ENCODE peak calls at places on chromosome 9, in six cellular contexts. T, U, Q, A, N and F are unnamed samples.

GRCh38 chr9:36597412-36598178 is 24.9 kb downstream of the MELK start:
- DNase-seq in T (no peak), U (peak), Q (peak), A (no peak), N (peak), F (no peak)

GRCh38 chr9:77392328-77392727 is 215.0 kb downstream of the VPS13A start:
- DNase-seq in T (no peak), U (no peak), Q (no peak), A (no peak), N (no peak), F (no peak)

GRCh38 chr9:118609355-118610044 is 759.7 kb downstream of the BRINP1 start:
- DNase-seq in T (no peak), U (no peak), Q (no peak), A (no peak), N (peak), F (no peak)

GRCh38 chr9:89712285-89712684 is 107.5 kb downstream of the GADD45G start:
- DNase-seq in T (no peak), U (no peak), Q (no peak), A (no peak), N (no peak), F (no peak)

GRCh38 chr9:221989-222776 is 7.5 kb downstream of the DOCK8 start:
- DNase-seq in T (no peak), U (no peak), Q (peak), A (no peak), N (no peak), F (no peak)

GRCh38 chr9:98603821-98604383 is 104.8 kb downstream of the GABBR2 start:
- DNase-seq in T (no peak), U (peak), Q (no peak), A (no peak), N (no peak), F (no peak)

GRCh38 chr9:70485273-70485858 is 70.9 kb upstream of the KLF9 start:
- DNase-seq in T (no peak), U (no peak), Q (no peak), A (no peak), N (peak), F (no peak)

GRCh38 chr9:14136047-14136446 is 177.9 kb downstream of the NFIB start:
- DNase-seq in T (no peak), U (no peak), Q (no peak), A (no peak), N (no peak), F (no peak)

GRCh38 chr9:135448570-135449180 is 30.9 kb upstream of the PPP1R26 start:
- DNase-seq in T (no peak), U (peak), Q (no peak), A (no peak), N (no peak), F (no peak)

GRCh38 chr9:83307051-83307724 is 231.0 kb downstream of the FRMD3 start:
- DNase-seq in T (no peak), U (no peak), Q (no peak), A (no peak), N (no peak), F (no peak)

GRCh38 chr9:134346151-134346550 is 19.9 kb downstream of the RXRA start:
- DNase-seq in T (no peak), U (peak), Q (no peak), A (no peak), N (no peak), F (no peak)

GRCh38 chr9:134348404-134349155 is 22.3 kb downstream of the RXRA start:
- DNase-seq in T (no peak), U (no peak), Q (no peak), A (no peak), N (no peak), F (no peak)

GRCh38 chr9:134345737-134346136 is 19.5 kb downstream of the RXRA start:
- DNase-seq in T (no peak), U (no peak), Q (no peak), A (no peak), N (no peak), F (no peak)

GRCh38 chr9:134347996-134348395 is 21.7 kb downstream of the RXRA start:
- DNase-seq in T (no peak), U (no peak), Q (no peak), A (no peak), N (no peak), F (no peak)

GRCh38 chr9:134346840-134347239 is 20.6 kb downstream of the RXRA start:
- DNase-seq in T (no peak), U (no peak), Q (no peak), A (no peak), N (no peak), F (no peak)
- H3K4ac ChIP-seq in T (no peak), U (no peak), Q (no peak), A (no peak), N (no peak), F (no peak)

DNA sequence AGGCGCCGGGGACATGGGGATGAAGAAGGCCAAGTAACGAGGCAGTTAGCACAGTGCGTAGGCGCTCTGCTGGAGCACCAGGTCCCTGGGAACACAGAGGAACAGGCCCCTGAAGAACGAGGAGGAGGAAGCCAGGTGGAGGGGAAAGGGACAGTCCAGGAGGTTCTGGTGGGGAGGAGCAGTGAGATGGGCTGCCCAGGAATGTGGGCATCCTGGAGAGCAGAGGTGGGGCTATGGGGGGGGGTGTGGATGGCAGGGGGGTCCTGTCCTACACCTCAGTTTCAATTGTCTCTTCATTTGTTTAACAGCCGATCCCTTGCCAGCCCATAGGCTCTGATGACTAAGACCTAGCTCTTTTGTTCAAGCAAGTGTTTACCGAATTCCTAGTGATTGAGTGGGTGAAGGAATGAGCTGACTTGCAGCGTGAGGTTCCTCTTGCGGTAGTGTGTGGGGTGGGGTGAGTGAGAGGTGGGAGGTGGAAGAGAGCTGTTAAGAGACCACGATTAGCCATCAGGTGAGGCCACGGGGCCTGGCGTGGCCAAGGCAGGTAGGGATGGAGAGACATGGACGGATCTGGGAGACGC is 8.4 kb upstream of the PHYHD1 start:
- DNase-seq in T (peak), U (peak), Q (peak), A (peak), N (peak), F (no peak)
- H3K18ac ChIP-seq in T (peak), U (peak), Q (peak), A (peak), N (peak), F (peak)

DNA sequence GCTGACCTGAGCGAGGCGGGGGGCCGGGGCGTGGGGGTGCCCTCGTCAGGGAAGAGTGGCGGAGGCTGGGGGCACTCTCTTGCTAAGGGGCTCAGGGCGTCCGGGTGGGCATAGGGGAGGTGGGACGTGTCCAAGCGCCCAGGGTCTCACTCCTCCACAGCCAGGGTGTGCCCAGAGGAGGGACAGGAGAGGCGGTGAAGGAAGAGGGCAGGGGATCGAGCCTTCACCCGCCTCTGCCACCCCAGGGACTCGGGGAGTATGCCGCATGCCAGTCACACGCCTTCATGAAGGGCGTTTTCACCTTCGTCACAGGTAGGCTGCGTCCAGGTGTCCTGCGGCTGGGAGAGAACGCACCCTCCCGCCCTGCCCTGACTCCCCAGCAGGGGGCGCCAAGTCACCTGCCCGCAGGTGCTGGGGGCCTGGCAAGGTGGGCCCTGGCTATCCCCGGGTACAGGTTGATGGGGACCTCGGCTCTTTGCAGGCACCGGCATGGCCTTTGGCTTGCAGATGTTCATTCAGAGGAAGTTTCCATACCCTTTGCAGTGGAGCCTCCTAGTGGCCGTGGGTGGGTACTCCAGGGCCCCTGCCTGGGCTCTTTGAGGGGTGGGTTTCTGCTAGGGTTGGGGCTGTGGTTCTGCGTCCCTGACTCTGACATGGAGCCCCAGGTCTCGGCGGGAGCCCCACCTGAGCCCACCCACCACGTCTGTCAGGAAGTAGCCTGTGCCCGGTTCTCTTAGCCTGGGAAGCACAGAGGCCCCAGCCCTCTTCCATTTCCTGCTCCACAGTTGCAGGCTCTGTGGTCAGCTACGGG is 527 bp downstream of the TMEM141 start:
- DNase-seq in T (peak), U (no peak), Q (peak), A (no peak), N (peak), F (peak)
- H3K4ac ChIP-seq in T (no peak), U (peak), Q (peak), A (peak), N (peak), F (peak)

GRCh38 chr9:129415954-129416651 is 204.8 kb downstream of the C9orf50 start:
- DNase-seq in T (no peak), U (no peak), Q (no peak), A (no peak), N (peak), F (no peak)

GRCh38 chr9:129414377-129415021 is 206.4 kb downstream of the C9orf50 start:
- DNase-seq in T (no peak), U (peak), Q (no peak), A (no peak), N (peak), F (peak)

GRCh38 chr9:129416831-129417604 is 203.9 kb downstream of the C9orf50 start:
- DNase-seq in T (no peak), U (no peak), Q (no peak), A (no peak), N (no peak), F (no peak)

GRCh38 chr9:129413537-129414376 is 207.1 kb downstream of the C9orf50 start:
- DNase-seq in T (peak), U (peak), Q (peak), A (peak), N (peak), F (peak)

DNA sequence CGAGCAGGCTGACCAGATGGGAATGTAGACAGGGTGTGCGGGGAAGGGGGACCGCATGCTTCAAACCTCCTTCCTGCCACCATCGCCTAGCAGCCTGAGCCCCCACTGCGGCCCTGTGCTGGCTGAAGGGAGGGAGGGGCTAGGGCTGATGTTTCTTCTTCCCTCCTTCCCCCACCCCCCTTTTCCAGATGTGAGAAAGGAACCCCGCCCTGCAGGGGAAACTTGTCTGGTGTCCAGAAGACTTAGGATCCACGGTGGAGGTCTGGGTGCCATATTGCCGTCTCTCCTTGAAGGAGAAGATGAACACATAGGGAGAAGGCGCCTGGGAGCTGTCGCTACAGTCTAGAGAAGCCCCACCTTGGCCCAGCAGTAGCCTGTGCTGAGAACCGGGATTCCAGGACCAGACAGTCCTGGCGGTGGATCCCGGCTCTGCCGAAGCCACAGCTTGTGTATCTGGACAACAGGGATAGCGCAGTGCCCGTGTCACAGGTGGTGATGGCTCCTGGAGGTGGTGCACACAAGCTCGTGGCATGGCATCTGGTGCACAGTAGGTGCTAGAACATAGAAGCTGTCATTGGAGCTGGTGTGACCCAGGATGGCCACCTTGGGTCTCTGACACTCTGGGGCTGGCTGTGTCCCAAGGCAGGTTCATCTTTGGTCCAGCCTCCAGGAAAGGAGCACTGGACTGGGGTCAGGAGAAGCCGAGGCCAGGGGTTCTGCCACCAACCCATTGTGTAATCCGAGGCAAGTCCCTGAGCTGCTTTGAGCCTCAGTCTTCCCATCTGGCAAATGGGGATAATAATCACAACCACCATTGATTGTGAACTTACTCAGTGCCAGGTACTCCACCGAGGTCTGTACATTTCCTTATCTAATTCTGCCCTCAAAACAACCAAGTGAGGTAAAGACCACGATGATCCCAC is 205.6 kb downstream of the C9orf50 start:
- DNase-seq in T (no peak), U (no peak), Q (no peak), A (no peak), N (peak), F (no peak)
- H3K18ac ChIP-seq in T (no peak), U (no peak), Q (peak), A (peak), N (peak), F (peak)

GRCh38 chr9:109120204-109120789 is 550 bp upstream of the TMEM245 start:
- DNase-seq in T (no peak), U (no peak), Q (peak), A (no peak), N (no peak), F (no peak)

GRCh38 chr9:109119439-109120203 is at the start of gene TMEM245:
- DNase-seq in T (peak), U (peak), Q (peak), A (peak), N (peak), F (peak)

GRCh38 chr9:109115931-109116541 is 3.7 kb downstream of the TMEM245 start:
- DNase-seq in T (no peak), U (no peak), Q (no peak), A (no peak), N (no peak), F (no peak)

GRCh38 chr9:109118802-109119438 is 827 bp downstream of the TMEM245 start:
- DNase-seq in T (peak), U (peak), Q (peak), A (no peak), N (peak), F (peak)

DNA sequence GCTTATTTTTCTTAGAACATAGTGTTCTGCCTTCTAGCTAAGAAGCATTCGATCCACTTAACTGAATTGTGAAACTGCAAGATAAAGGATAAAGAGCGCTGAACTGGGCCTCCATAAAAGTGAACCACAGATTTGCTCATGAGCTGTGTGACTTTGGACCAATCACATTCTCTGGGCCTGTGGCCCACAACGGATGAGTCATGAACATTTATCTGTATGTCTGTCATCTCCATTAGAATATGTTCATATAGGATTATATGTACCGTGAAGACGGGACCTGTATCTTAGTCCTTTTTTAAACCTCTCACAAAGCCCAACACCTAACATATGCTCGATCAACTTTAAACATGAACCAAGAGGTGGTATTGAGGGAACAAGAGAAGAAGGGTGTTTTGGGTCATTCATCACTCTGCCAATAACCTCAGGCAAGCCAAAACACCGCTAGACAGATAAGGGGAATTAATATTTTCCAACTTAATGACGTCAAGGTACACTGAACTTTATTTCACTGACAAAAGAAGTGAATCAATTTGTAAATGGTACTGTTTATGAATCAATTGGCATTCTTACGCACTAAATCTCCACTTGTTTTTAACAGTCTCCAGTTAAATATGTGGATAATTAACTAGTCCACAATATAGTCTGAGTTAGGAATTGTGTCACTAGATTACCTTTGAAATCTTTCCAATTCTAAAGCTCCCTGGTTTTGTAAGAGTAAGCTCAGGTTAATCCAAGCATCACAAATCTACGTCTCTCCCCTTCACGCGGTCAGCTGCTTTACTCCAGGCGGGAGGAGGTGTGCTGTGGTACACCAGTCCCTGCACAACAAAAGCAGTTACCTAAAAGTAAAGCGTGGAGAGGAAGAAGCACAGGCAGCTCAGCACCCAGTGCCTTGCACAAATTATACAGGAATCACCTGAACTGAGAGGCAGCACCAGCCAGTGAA is 1.6 kb downstream of the TMEM245 start:
- DNase-seq in T (no peak), U (peak), Q (no peak), A (no peak), N (peak), F (no peak)
- H3K4ac ChIP-seq in T (no peak), U (peak), Q (no peak), A (no peak), N (peak), F (no peak)

DNA sequence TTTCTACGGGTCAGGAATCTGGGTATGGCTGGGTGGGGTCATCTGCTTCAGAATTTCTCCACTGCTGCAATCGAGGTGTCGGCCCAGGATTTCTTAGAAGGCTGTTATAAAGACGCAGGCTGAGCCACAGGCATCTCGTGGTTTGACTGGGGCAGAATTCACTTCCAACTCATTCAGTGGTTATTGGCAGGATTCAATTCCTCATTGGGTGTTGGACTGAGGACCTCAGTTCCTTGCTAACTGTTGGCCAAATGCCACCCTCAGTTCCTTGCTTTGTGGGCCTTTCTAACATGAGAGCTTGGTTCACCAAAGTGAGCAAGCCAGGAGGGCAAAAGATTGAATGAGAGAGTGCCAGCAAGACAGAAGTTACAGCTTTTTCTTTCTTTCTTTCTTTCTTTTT is 265.2 kb upstream of the VLDLR start:
- DNase-seq in T (no peak), U (no peak), Q (no peak), A (no peak), N (no peak), F (no peak)
- H3K18ac ChIP-seq in T (no peak), U (no peak), Q (no peak), A (no peak), N (no peak), F (peak)

GRCh38 chr9:92661761-92662160 is 8.2 kb downstream of the IPPK start:
- DNase-seq in T (no peak), U (no peak), Q (no peak), A (no peak), N (no peak), F (no peak)
- H3K4ac ChIP-seq in T (no peak), U (no peak), Q (no peak), A (no peak), N (no peak), F (no peak)

GRCh38 chr9:25681270-25681669 is 3.0 kb upstream of the TUSC1 start:
- DNase-seq in T (no peak), U (peak), Q (no peak), A (no peak), N (peak), F (no peak)

GRCh38 chr9:25678846-25679360 is 659 bp upstream of the TUSC1 start:
- DNase-seq in T (no peak), U (peak), Q (no peak), A (no peak), N (no peak), F (no peak)

GRCh38 chr9:25677301-25678146 is 720 bp downstream of the TUSC1 start:
- DNase-seq in T (peak), U (peak), Q (peak), A (no peak), N (peak), F (peak)

DNA sequence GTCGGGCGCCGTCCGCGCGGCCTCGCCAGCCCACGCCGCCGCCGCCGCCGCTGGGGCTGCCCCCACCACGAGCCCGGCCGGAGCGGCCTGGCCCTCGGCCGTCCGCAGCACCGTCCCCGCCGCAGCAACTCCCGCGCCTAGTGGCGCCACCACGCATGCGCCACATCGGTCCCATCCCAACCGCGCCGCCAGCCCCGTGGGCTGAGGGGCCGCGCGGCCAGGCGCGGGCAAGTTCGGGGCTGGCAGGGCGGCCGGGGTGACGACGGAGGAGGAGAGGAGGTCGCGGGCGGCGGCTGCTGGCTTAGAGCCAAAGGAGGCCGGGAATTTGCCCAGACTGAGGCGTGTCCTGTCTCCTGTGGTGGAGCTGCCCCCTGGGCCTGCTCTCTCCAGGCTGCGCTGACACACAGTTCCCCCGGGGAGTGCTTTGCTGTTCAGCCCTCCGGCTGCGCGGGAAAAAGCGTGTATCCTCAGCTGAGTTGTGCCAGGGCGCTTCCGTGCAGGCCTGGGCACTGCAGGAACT is at the start of gene TUSC1:
- DNase-seq in T (peak), U (peak), Q (peak), A (no peak), N (peak), F (peak)
- H3K18ac ChIP-seq in T (no peak), U (peak), Q (peak), A (peak), N (peak), F (peak)